ENCODE peak calls at places on chromosomes 6 and 20, in five cellular contexts. T, Z, L, P and M are unnamed samples.

GRCh38 chr6:4776967-4777925 is 1.0 kb downstream of the CDYL start:
- DNase-seq in L (no peak), P (no peak), T (peak), Z (peak), M (no peak)

GRCh38 chr6:26516481-26517427 is 16.7 kb downstream of the BTN1A1 start:
- DNase-seq in P (no peak), Z (no peak), T (no peak), L (no peak), M (peak)

GRCh38 chr6:53424300-53424699 is 75.5 kb upstream of the ELOVL5 start:
- DNase-seq in P (no peak), L (no peak), Z (no peak), T (no peak), M (no peak)

GRCh38 chr6:149107520-149107919 is 210.0 kb upstream of the TAB2 start:
- DNase-seq in L (no peak), T (no peak), P (no peak), Z (no peak), M (no peak)

GRCh38 chr20:17680836-17681740 is 954 bp downstream of the RRBP1 start:
- DNase-seq in Z (peak), P (peak), L (no peak), T (peak), M (peak)

GRCh38 chr20:44785768-44786167 is 24.6 kb downstream of the RIMS4 start:
- DNase-seq in P (peak), L (no peak), T (no peak), Z (no peak), M (no peak)

GRCh38 chr6:72461144-72461543 is 160.7 kb upstream of the KCNQ5 start:
- DNase-seq in T (no peak), Z (no peak), L (peak), P (no peak), M (no peak)

GRCh38 chr20:48794360-48794759 is 33.4 kb downstream of the PREX1 start:
- DNase-seq in T (no peak), P (no peak), Z (no peak), L (no peak), M (no peak)

GRCh38 chr20:879626-880025 is 36.5 kb downstream of the ANGPT4 start:
- DNase-seq in T (no peak), Z (no peak), P (no peak), L (no peak), M (no peak)

GRCh38 chr6:17011985-17012384 is 89.9 kb upstream of the STMND1 start:
- DNase-seq in Z (no peak), L (no peak), T (no peak), P (no peak), M (no peak)

GRCh38 chr20:20184149-20184548 is 131.8 kb downstream of the CFAP61 start:
- DNase-seq in Z (peak), P (no peak), L (no peak), T (no peak), M (no peak)

GRCh38 chr20:35561268-35561667 is 19.4 kb downstream of the ERGIC3 start:
- DNase-seq in P (peak), L (no peak), Z (no peak), T (peak), M (no peak)

GRCh38 chr6:106170030-106170791 is 84.1 kb downstream of the PRDM1 start:
- DNase-seq in L (no peak), Z (no peak), T (no peak), P (no peak), M (no peak)

GRCh38 chr20:34515484-34516037 is 661 bp upstream of the DYNLRB1 start:
- DNase-seq in T (no peak), L (no peak), P (no peak), Z (peak), M (no peak)

GRCh38 chr20:992801-993535 is 9.1 kb downstream of the RSPO4 start:
- DNase-seq in Z (no peak), T (no peak), P (no peak), L (no peak), M (no peak)

GRCh38 chr6:52541135-52541534 is 35.7 kb downstream of the TRAM2 start:
- DNase-seq in P (no peak), L (no peak), Z (no peak), T (no peak), M (no peak)

GRCh38 chr20:62060631-62061541 is 4.8 kb downstream of the TAF4 start:
- DNase-seq in P (no peak), L (no peak), Z (no peak), T (no peak), M (no peak)

GRCh38 chr6:110140650-110141049 is 38.8 kb downstream of the WASF1 start:
- DNase-seq in P (peak), L (peak), T (peak), Z (no peak), M (no peak)

GRCh38 chr6:149273318-149273717 is 44.2 kb upstream of the TAB2 start:
- DNase-seq in L (no peak), P (no peak), Z (peak), T (no peak), M (no peak)

GRCh38 chr20:37651932-37652331 is 41.9 kb upstream of the CTNNBL1 start:
- DNase-seq in L (no peak), T (peak), Z (peak), P (peak), M (no peak)

GRCh38 chr6:43125555-43125954 is 45.5 kb upstream of the SRF start:
- DNase-seq in Z (no peak), L (no peak), T (no peak), P (no peak), M (no peak)

GRCh38 chr20:31712112-31712553 is 10.5 kb downstream of the BCL2L1 start:
- DNase-seq in L (no peak), Z (no peak), T (peak), P (no peak), M (no peak)

GRCh38 chr6:24854077-24854670 is 55.5 kb upstream of the ARMH2 start:
- DNase-seq in Z (no peak), T (no peak), P (no peak), L (no peak), M (no peak)

GRCh38 chr6:132816665-132817064 is 2.3 kb downstream of the RPS12 start:
- DNase-seq in L (no peak), T (no peak), P (no peak), Z (no peak), M (no peak)